ENCODE peak calls at places on chromosome 16, in six cellular contexts. M, N, B, Q, T and R are unnamed samples.

GRCh38 chr16:78906135-78906534 is 694.4 kb downstream of the MAF start:
- DNase-seq in M (no peak), N (no peak), B (no peak), Q (no peak), T (no peak), R (no peak)

GRCh38 chr16:83652898-83653297 is 154.9 kb upstream of the HSBP1 start:
- DNase-seq in M (no peak), N (no peak), B (no peak), Q (no peak), T (no peak), R (peak)

GRCh38 chr16:85384831-85385462 is 228.2 kb upstream of the GSE1 start:
- DNase-seq in M (no peak), N (no peak), B (no peak), Q (no peak), T (no peak), R (no peak)

GRCh38 chr16:14530046-14530445 is 100.0 kb downstream of the PARN start:
- DNase-seq in M (no peak), N (no peak), B (no peak), Q (no peak), T (no peak), R (no peak)

GRCh38 chr16:32116080-32116479 is 137.0 kb upstream of the TP53TG3D start:
- DNase-seq in M (no peak), N (peak), B (no peak), Q (no peak), T (no peak), R (peak)

GRCh38 chr16:969508-970378 is 1.0 kb downstream of the LMF1 start:
- DNase-seq in M (no peak), N (no peak), B (peak), Q (no peak), T (no peak), R (no peak)

GRCh38 chr16:15650698-15651161 is 685 bp downstream of the NDE1 start:
- DNase-seq in M (no peak), N (peak), B (peak), Q (no peak), T (no peak), R (peak)

GRCh38 chr16:57013268-57013667 is 23.9 kb downstream of the NLRC5 start:
- DNase-seq in M (no peak), N (no peak), B (no peak), Q (no peak), T (no peak), R (no peak)

GRCh38 chr16:4032768-4033167 is 83.5 kb downstream of the ADCY9 start:
- DNase-seq in M (no peak), N (no peak), B (peak), Q (no peak), T (no peak), R (peak)

GRCh38 chr16:82229800-82230619 is 60.0 kb upstream of the MPHOSPH6 start:
- DNase-seq in M (peak), N (peak), B (peak), Q (peak), T (peak), R (peak)

GRCh38 chr16:87334611-87335305 is 17.6 kb upstream of the C16orf95 start:
- DNase-seq in M (no peak), N (no peak), B (no peak), Q (no peak), T (no peak), R (no peak)

GRCh38 chr16:46916980-46917379 is 32.8 kb downstream of the GPT2 start:
- DNase-seq in M (peak), N (peak), B (no peak), Q (peak), T (no peak), R (peak)

DNA sequence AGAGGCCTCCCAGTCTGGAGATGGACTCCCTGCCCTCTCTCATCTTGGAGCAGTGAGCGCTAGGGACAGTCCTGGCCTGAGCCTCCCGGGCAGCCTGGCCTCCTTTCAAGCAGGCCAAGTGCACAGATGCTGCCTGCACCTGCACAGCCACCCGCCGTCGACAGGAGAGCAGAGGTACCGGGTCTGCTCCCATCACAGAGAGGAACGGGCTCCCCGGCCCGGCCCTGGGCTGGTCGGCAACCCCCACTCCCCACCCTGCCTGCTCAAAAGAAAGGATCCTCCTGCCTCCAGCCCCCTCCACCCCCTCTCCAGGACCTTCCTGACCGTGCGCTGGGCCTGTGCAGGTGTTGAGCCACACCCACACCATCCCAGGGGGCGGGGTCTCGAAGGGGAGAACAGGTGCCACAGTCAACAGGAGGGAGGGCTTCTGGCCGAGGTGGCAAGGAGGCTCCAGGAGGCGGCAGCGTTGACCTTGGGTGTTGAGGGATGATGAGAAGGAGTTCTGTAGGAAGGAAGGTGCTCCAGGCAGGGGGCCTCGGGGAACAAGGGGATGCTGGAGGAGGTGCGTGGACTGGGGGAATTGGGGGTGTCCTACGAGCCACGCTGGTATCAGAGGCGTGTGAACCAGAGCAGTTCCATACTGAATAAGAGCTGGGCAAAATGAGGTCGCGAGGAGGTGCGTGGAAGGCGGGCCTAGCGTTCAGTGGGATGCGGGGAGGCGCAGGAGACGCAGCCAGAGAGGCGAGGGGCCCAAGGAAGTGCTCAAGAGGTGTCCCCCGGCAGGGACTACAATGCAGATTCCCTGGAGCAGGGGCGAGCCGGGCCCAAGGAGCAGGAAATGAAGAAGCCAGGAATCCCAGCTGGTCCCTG is 967 bp upstream of the CDH15 start:
- DNase-seq in M (no peak), N (no peak), B (no peak), Q (no peak), T (no peak), R (peak)
- H3K4me3 ChIP-seq in M (peak), N (peak), B (no peak), Q (peak), T (no peak), R (no peak)

GRCh38 chr16:6016530-6017184 is 919.1 kb upstream of the EEF2KMT start:
- DNase-seq in M (peak), N (peak), B (no peak), Q (peak), T (no peak), R (peak)
- TF ChIP-seq MYC in M (no peak), N (no peak), B (no peak), Q (no peak), T (no peak), R (no peak)

DNA sequence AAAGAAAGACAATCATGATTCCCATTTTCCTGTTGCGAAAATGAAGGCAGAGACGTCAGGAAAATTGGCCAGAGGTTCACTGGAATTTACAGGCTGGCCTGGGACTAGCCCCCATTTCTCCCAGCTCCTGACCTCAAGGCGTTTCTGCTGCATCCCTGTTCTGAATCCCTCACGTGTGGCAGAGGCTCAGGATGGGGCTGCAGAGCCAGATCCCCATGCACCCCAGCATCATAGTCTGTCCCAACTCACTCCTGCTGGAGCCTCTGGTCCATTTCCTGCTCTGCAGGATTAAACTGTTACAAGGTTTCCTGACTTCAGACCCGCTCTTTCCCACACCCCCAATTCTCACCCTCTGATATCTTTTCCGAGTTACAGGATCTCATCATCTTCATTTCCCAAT is 2.9 kb downstream of the GPRC5B start:
- DNase-seq in M (no peak), N (no peak), B (no peak), Q (no peak), T (no peak), R (no peak)
- H3K4me3 ChIP-seq in M (no peak), N (no peak), B (no peak), Q (no peak), T (no peak), R (no peak)

GRCh38 chr16:66388350-66389139 is 22.1 kb downstream of the CDH5 start:
- DNase-seq in M (no peak), N (no peak), B (no peak), Q (no peak), T (no peak), R (no peak)

GRCh38 chr16:66389256-66390175 is 23.0 kb downstream of the CDH5 start:
- DNase-seq in M (no peak), N (no peak), B (no peak), Q (no peak), T (no peak), R (no peak)

GRCh38 chr16:66386629-66387622 is 20.4 kb downstream of the CDH5 start:
- DNase-seq in M (no peak), N (no peak), B (no peak), Q (no peak), T (no peak), R (no peak)

GRCh38 chr16:66385415-66385814 is 18.9 kb downstream of the CDH5 start:
- DNase-seq in M (no peak), N (no peak), B (no peak), Q (no peak), T (no peak), R (no peak)

GRCh38 chr16:66387817-66388332 is 21.4 kb downstream of the CDH5 start:
- DNase-seq in M (no peak), N (no peak), B (no peak), Q (peak), T (no peak), R (no peak)
- TF ChIP-seq MYC in M (no peak), N (no peak), B (no peak), Q (no peak), T (no peak), R (no peak)

DNA sequence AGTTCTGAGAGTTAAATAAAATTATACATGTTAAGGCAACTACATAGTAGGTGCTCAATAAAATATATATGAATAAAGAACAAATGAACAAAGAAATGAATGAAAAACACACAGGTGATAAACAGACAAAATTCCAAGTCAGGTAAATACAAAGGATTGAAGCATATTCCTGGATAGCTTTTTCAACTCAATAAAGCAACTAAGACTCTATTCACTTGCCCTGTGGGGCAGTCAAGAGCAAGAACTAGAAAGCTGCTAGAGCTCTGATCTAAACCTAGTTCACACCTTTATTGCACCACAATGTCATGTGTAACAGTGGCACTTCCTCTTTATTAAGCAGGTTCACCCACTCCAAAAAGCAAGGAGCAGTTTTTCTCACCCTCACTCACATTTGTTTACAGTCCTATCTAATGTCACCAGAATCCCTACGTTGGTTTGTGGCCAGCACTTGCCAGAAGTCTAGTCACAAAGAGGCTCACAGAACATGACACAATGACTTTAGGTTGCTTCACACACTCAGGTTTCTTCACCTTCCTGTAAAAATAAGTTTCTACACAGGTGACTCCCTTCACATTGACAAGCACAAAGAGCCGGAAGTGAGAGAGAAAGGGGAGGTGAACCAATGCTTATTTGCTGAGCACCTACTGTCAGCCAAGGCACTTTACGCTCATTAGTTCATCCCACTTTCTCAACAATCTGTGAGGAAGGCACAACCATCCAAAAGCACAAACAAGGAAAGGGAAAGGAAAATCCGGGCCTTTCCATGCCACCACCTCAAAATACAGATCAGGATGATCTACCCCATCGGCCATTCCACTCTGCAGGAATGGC is 70.8 kb downstream of the XPO6 start:
- DNase-seq in M (no peak), N (no peak), B (no peak), Q (peak), T (peak), R (peak)
- H3K4me3 ChIP-seq in M (no peak), N (no peak), B (no peak), Q (no peak), T (peak), R (no peak)